ENCODE peak calls at places on chromosomes 12 and 14, in four cellular contexts. K, N, J and S are unnamed samples.

GRCh38 chr14:91888641-91889476 is 21.5 kb upstream of the TC2N start:
- DNase-seq in N (no peak), J (peak; percentile 51), K (no peak), S (no peak)

GRCh38 chr12:47087088-47087688 is 7.4 kb upstream of the AMIGO2 start:
- DNase-seq in J (peak; percentile 43), K (no peak), N (no peak), S (no peak)

GRCh38 chr14:67311868-67312267 is 47.7 kb downstream of the ATP6V1D start:
- DNase-seq in J (no peak), N (no peak), K (no peak), S (no peak)

GRCh38 chr12:67648306-67649164 is at the start of gene DYRK2:
- DNase-seq in K (peak; percentile 84), N (peak; percentile 84), J (peak; percentile 74), S (peak; percentile 78)

GRCh38 chr14:100873083-100873482 is 30.4 kb downstream of the RTL1 start:
- DNase-seq in J (no peak), N (no peak), K (no peak), S (no peak)

GRCh38 chr12:64995831-64996230 is 125.3 kb downstream of the WIF1 start:
- DNase-seq in N (no peak), J (no peak), K (no peak), S (no peak)

GRCh38 chr12:2395352-2395977 is 342.7 kb downstream of the CACNA1C start:
- DNase-seq in K (peak; percentile 83), N (peak; percentile 88), J (peak; percentile 28), S (peak; percentile 86)

GRCh38 chr14:101134851-101135486 is 231.4 kb upstream of the RTL1 start:
- DNase-seq in N (no peak), J (no peak), K (no peak), S (no peak)

GRCh38 chr14:91140672-91141071 is 26.8 kb downstream of the DGLUCY start:
- DNase-seq in J (no peak), N (no peak), K (peak; percentile 88), S (peak; percentile 70)

GRCh38 chr12:530308-530707 is 70.6 kb downstream of the B4GALNT3 start:
- DNase-seq in K (no peak), J (no peak), N (no peak), S (no peak)

GRCh38 chr12:113162102-113163029 is 12.8 kb downstream of the CFAP73 start:
- DNase-seq in N (no peak), K (peak; percentile 50), J (peak; percentile 50), S (peak; percentile 67)

GRCh38 chr14:73567951-73568885 is 795 bp upstream of the ACOT2 start:
- DNase-seq in N (no peak), K (no peak), J (peak; percentile 41), S (no peak)

GRCh38 chr14:73463411-73463810 is 5.1 kb upstream of the NUMB start:
- DNase-seq in K (no peak), N (no peak), J (peak; percentile 98), S (no peak)

GRCh38 chr12:53352331-53353258 is 16.4 kb upstream of the SP7 start:
- DNase-seq in K (peak; percentile 94), J (peak; percentile 83), N (peak; percentile 85), S (peak; percentile 93)

GRCh38 chr12:132407525-132407924 is 78.1 kb upstream of the GALNT9 start:
- DNase-seq in N (no peak), K (no peak), J (no peak), S (no peak)

GRCh38 chr14:103737432-103738045 is 21.9 kb downstream of the ZFYVE21 start:
- DNase-seq in K (no peak), J (no peak), N (no peak), S (no peak)

GRCh38 chr12:93879476-93880376 is 202.6 kb downstream of the CRADD start:
- DNase-seq in N (no peak), J (peak; percentile 92), K (no peak), S (no peak)

GRCh38 chr12:89949457-89950195 is 241.0 kb upstream of the ATP2B1 start:
- DNase-seq in J (peak; percentile 64), N (no peak), K (peak; percentile 64), S (no peak)

GRCh38 chr12:53057816-53058500 is 8.1 kb downstream of the TNS2 start:
- DNase-seq in J (no peak), N (no peak), K (no peak), S (no peak)

GRCh38 chr12:79691299-79692248 is 810 bp upstream of the PAWR start:
- DNase-seq in K (peak; percentile 66), N (no peak), J (peak; percentile 93), S (no peak)

GRCh38 chr14:47539065-47539464 is 136.3 kb downstream of the MDGA2 start:
- DNase-seq in K (peak; percentile 76), J (no peak), N (peak; percentile 53), S (peak; percentile 42)

GRCh38 chr14:53152627-53152908 is 555 bp downstream of the DDHD1 start:
- DNase-seq in N (no peak), K (no peak), J (no peak), S (no peak)

GRCh38 chr12:68381476-68381875 is 49.3 kb upstream of the MDM1 start:
- DNase-seq in K (peak; percentile 56), J (no peak), N (no peak), S (no peak)

GRCh38 chr12:46209914-46210834 is 58.7 kb downstream of the SLC38A1 start:
- DNase-seq in K (peak; percentile 39), J (no peak), N (no peak), S (no peak)

DNA sequence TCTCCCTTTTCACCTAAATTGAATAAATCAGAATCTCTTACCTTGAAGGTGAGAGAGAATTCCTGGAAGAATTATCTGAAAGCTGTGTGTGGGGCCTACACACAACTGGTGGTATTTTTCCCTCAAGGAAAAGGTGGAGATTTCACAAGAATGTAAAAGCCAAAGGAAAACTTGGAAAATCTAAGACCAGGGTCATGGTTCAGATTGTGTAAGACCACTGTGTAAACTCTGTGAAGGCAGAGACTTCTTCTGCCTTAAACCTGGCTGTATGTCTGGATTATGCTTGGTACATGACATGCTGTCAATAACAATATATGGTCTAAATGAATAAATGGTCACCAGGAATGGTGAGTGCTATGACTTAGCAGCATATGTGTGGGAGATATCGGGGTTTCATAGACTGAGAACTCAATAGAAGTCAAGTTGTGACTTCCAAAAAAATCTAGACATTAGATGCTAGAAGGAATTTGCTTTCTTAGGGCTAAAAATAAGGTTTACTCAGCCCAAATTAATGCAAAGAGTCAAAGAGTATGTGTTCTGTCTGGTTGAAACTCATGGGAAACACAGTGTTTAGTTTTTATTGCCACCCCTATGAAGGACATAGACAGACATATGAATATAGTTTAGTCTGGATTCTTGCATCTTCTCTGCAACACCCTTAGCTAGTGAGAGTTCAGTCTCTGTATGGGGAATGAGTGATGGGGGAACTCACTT is 163.7 kb downstream of the SNAPC1 start:
- DNase-seq in J (peak; percentile 43), K (no peak), N (no peak), S (no peak)
- H2BK5ac ChIP-seq in J (peak overlapping the region; percentile 87), K (no peak overlapping the region), N (no peak overlapping the region), S (no peak overlapping the region)

GRCh38 chr12:27781680-27782079 is 1.6 kb upstream of the MANSC4 start:
- DNase-seq in K (peak; percentile 69), N (no peak), J (peak; percentile 67), S (no peak)
- H3K9ac ChIP-seq in K (peak overlapping the region; percentile 57), N (no peak overlapping the region), J (peak overlapping the region; percentile 34), S (no peak overlapping the region)

GRCh38 chr14:52029881-52030280 is 39.0 kb downstream of the NID2 start:
- DNase-seq in J (no peak), N (no peak), K (no peak), S (no peak)
- H3K56ac ChIP-seq in J (no peak overlapping the region), N (no peak overlapping the region), K (no peak overlapping the region), S (no peak overlapping the region)

DNA sequence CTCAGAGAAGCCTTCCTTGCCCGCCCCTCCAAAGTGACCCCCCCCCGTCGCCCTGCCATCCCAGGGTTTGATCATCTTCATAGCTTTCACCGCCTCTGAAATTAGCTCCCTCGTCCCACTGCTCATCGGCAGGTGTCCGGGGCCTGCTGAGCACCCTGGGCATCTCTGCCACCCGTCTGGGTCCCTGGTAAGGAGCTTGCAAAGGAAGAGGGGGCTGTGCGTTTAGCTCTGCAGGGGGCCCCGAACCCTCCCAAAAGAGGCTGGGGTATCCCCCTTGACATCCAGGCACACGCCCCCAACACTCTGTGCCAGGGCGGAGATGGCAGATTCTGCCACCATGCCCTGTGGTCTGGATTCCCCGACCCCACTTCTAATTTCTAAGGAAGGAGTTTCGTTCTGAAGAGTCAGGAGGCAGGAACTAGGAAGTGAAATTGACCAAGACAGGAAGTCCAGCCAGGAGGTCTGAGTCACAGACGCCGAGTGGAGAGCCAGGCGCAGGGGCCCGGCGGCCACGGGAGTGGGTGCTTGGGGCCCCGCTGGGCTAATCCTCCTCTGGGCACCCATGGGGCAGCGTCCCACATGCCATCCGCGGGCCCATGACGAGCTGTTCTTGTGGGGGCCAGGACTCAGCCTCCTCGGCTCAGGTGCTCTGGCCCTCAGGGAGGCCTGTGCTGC is 95.7 kb downstream of the RFLNA start:
- DNase-seq in N (no peak), J (peak; percentile 82), K (no peak), S (no peak)
- H2BK5ac ChIP-seq in N (no peak overlapping the region), J (peak overlapping the region; percentile 74), K (no peak overlapping the region), S (no peak overlapping the region)

GRCh38 chr12:51343201-51343600 is 3.3 kb downstream of the CELA1 start:
- DNase-seq in N (no peak), J (no peak), K (no peak), S (no peak)

GRCh38 chr12:51339750-51340149 is 6.7 kb downstream of the CELA1 start:
- DNase-seq in N (no peak), K (no peak), J (no peak), S (no peak)

GRCh38 chr12:51345681-51346080 is 798 bp downstream of the CELA1 start:
- DNase-seq in J (peak; percentile 16), K (no peak), N (no peak), S (no peak)

GRCh38 chr12:51341259-51342007 is 5.0 kb downstream of the CELA1 start:
- DNase-seq in J (peak; percentile 64), N (peak; percentile 79), K (peak; percentile 75), S (peak; percentile 77)

GRCh38 chr12:51342416-51342815 is 4.1 kb downstream of the CELA1 start:
- DNase-seq in J (no peak), K (no peak), N (no peak), S (no peak)
- H3K9ac ChIP-seq in J (no peak overlapping the region), K (no peak overlapping the region), N (no peak overlapping the region), S (no peak overlapping the region)

GRCh38 chr12:117231750-117232149 is 41.5 kb upstream of the FBXO21 start:
- DNase-seq in N (peak; percentile 73), J (no peak), K (peak; percentile 36), S (no peak)
- H3K56ac ChIP-seq in N (no peak overlapping the region), J (no peak overlapping the region), K (no peak overlapping the region), S (no peak overlapping the region)